ENCODE peak calls at places on chromosomes 11 and 22, in ten cellular contexts. Z is cardiac muscle cell; Q is left ventricle myocardium inferior; A is heart right ventricle; O is fibroblast of lung; J is WERI-Rb-1; P is prostate gland; Y is AG10803; W is fibroblast of villous mesenchyme; S is CD8-positive, alpha-beta T cell. M is an unnamed sample.

GRCh38 chr11:15115686-15116085 is 963 bp downstream of the INSC start:
- DNase-seq in A (no peak), W (no peak), J (no peak), O (no peak), Q (no peak), Y (no peak), Z (no peak), P (no peak), S (no peak), M (no peak)

GRCh38 chr11:33984682-33985389 is 66.7 kb upstream of the CAPRIN1 start:
- DNase-seq in W (no peak), Q (no peak), Z (no peak), Y (no peak), P (no peak), O (peak), A (no peak), S (no peak), J (no peak), M (no peak)

GRCh38 chr22:50399751-50400331 is 56.7 kb downstream of the PPP6R2 start:
- DNase-seq in Q (no peak), O (no peak), S (no peak), Z (peak), J (peak), Y (peak), W (peak), A (peak), P (no peak), M (no peak)

GRCh38 chr11:18368236-18368635 is 26.1 kb upstream of the LDHA start:
- DNase-seq in Q (no peak), S (no peak), P (no peak), Z (peak), J (no peak), Y (peak), O (no peak), A (no peak), W (peak), M (no peak)

GRCh38 chr11:13680501-13681264 is 12.2 kb downstream of the FAR1 start:
- DNase-seq in Q (no peak), W (no peak), J (no peak), O (peak), Z (peak), A (peak), S (no peak), Y (no peak), P (no peak), M (no peak)

GRCh38 chr11:2862950-2863618 is 22.5 kb downstream of the CDKN1C start:
- DNase-seq in O (no peak), Q (peak), Z (no peak), W (no peak), J (no peak), A (no peak), P (no peak), S (no peak), Y (no peak), M (no peak)

GRCh38 chr22:31790240-31790639 is 36.4 kb downstream of the DEPDC5 start:
- DNase-seq in P (no peak), A (no peak), W (no peak), O (no peak), Q (no peak), Y (no peak), S (no peak), Z (no peak), J (no peak), M (no peak)

GRCh38 chr22:44883011-44883421 is 126.8 kb downstream of the PHF21B start:
- DNase-seq in Z (no peak), Y (no peak), P (no peak), Q (no peak), S (no peak), W (no peak), A (no peak), O (no peak), J (no peak), M (no peak)

GRCh38 chr22:30238661-30239420 is 7.7 kb downstream of the LIF start:
- DNase-seq in Y (no peak), J (peak), Z (peak), W (peak), Q (peak), A (peak), O (peak), P (no peak), S (no peak), M (peak)

GRCh38 chr22:44395116-44396005 is 82.6 kb upstream of the SHISAL1 start:
- DNase-seq in A (no peak), Y (no peak), J (peak), O (no peak), Q (peak), S (no peak), P (no peak), Z (no peak), W (no peak), M (no peak)

GRCh38 chr11:123386746-123387510 is 43.1 kb upstream of the GRAMD1B start:
- DNase-seq in O (no peak), J (no peak), A (no peak), S (no peak), P (no peak), Q (no peak), Z (no peak), W (no peak), Y (peak), M (no peak)

GRCh38 chr11:84887055-84887629 is 740.0 kb downstream of the DLG2 start:
- DNase-seq in W (peak), Y (peak), A (no peak), P (no peak), Z (no peak), Q (no peak), S (no peak), O (no peak), J (no peak), M (no peak)

GRCh38 chr11:85394288-85394687 is 232.9 kb downstream of the DLG2 start:
- DNase-seq in P (no peak), A (no peak), O (no peak), J (no peak), Q (no peak), S (no peak), W (no peak), Z (no peak), Y (no peak), M (no peak)

GRCh38 chr11:34331736-34332135 is 26.1 kb downstream of the ABTB2 start:
- DNase-seq in A (no peak), J (no peak), Z (no peak), Y (no peak), S (no peak), O (no peak), W (no peak), P (no peak), Q (no peak), M (no peak)

GRCh38 chr11:104973616-104974015 is 5.2 kb upstream of the CASP4 start:
- DNase-seq in W (no peak), Z (no peak), A (no peak), J (no peak), Q (no peak), O (no peak), Y (no peak), P (no peak), S (no peak), M (no peak)

GRCh38 chr11:101091781-101092180 is 37.8 kb downstream of the PGR start:
- DNase-seq in S (no peak), Q (no peak), W (peak), J (no peak), O (no peak), A (no peak), Z (no peak), Y (no peak), P (peak), M (no peak)

GRCh38 chr11:120306519-120307242 is 18.4 kb upstream of the TLCD5 start:
- DNase-seq in A (no peak), O (peak), Z (peak), P (no peak), W (peak), Y (peak), Q (no peak), S (no peak), J (peak), M (no peak)
- TF ChIP-seq CTCF in A (no peak), O (peak), Z (peak), P (no peak), W (peak), Y (peak), Q (peak), S (no peak), J (peak), M (peak)

GRCh38 chr22:37633082-37633692 is 6.3 kb upstream of the SH3BP1 start:
- DNase-seq in Y (no peak), P (no peak), Q (no peak), J (no peak), Z (peak), S (peak), W (no peak), A (no peak), O (no peak), M (no peak)
- H3K4me3 ChIP-seq in Y (no peak), P (no peak), Q (peak), J (no peak), Z (no peak), S (peak), W (no peak), A (no peak), O (no peak), M (no peak)

GRCh38 chr11:871472-871871 is 28.8 kb downstream of the TSPAN4 start:
- DNase-seq in S (no peak), O (no peak), W (no peak), Z (no peak), P (no peak), A (no peak), J (no peak), Q (no peak), Y (no peak), M (no peak)

GRCh38 chr11:870418-870817 is 27.8 kb downstream of the TSPAN4 start:
- DNase-seq in Q (no peak), P (no peak), J (no peak), W (no peak), Z (no peak), A (no peak), S (no peak), Y (no peak), O (no peak), M (no peak)

GRCh38 chr11:868802-869201 is 26.1 kb downstream of the TSPAN4 start:
- DNase-seq in P (no peak), A (no peak), Q (no peak), Y (no peak), S (no peak), Z (no peak), W (no peak), O (no peak), J (no peak), M (no peak)

GRCh38 chr11:869399-870126 is 26.9 kb downstream of the TSPAN4 start:
- DNase-seq in Z (no peak), J (no peak), W (no peak), A (no peak), S (no peak), O (no peak), Y (no peak), Q (no peak), P (no peak), M (no peak)

GRCh38 chr11:870127-870413 is 27.4 kb downstream of the TSPAN4 start:
- DNase-seq in O (no peak), Q (no peak), W (no peak), J (peak), S (no peak), A (no peak), Z (no peak), Y (no peak), P (no peak), M (no peak)
- TF ChIP-seq CTCF in O (no peak), Q (peak), W (peak), J (peak), S (no peak), A (no peak), Z (peak), Y (peak), P (no peak), M (peak)

GRCh38 chr11:45145421-45146071 is 893 bp upstream of the PRDM11 start:
- DNase-seq in Q (peak), P (no peak), A (peak), S (peak), Z (peak), J (no peak), W (peak), Y (peak), O (peak), M (no peak)
- H3K4me3 ChIP-seq in Q (peak), P (peak), A (peak), S (peak), Z (peak), J (peak), W (peak), Y (peak), O (peak), M (peak)

GRCh38 chr11:26348776-26349175 is 16.8 kb downstream of the ANO3 start:
- DNase-seq in P (no peak), O (peak), J (no peak), Q (no peak), A (no peak), W (peak), S (no peak), Y (no peak), Z (peak), M (no peak)
- TF ChIP-seq CTCF in P (no peak), O (no peak), J (no peak), Q (no peak), A (no peak), W (no peak), S (no peak), Y (no peak), Z (no peak), M (no peak)

GRCh38 chr22:48084749-48085090 is 1322.3 kb downstream of the TBC1D22A start:
- DNase-seq in Y (no peak), W (no peak), S (no peak), A (no peak), Z (no peak), J (no peak), Q (no peak), P (no peak), O (no peak), M (no peak)
- H3K4me3 ChIP-seq in Y (no peak), W (no peak), S (no peak), A (no peak), Z (no peak), J (no peak), Q (no peak), P (no peak), O (no peak), M (no peak)

GRCh38 chr22:37492428-37493344 is 6.5 kb upstream of the MFNG start:
- DNase-seq in O (peak), Z (peak), S (peak), J (peak), A (no peak), P (no peak), Q (no peak), W (peak), Y (peak), M (no peak)
- TF ChIP-seq CTCF in O (peak), Z (peak), S (peak), J (peak), A (no peak), P (no peak), Q (peak), W (peak), Y (peak), M (peak)

GRCh38 chr22:19477321-19478085 is 1.5 kb downstream of the UFD1 start:
- DNase-seq in P (no peak), Y (peak), A (no peak), Q (no peak), J (no peak), Z (peak), W (no peak), O (peak), S (no peak), M (no peak)
- H3K4me3 ChIP-seq in P (peak), Y (peak), A (peak), Q (peak), J (peak), Z (peak), W (peak), O (peak), S (peak), M (peak)

GRCh38 chr22:19663286-19663815 is 51.0 kb upstream of the SEPTIN5 start:
- DNase-seq in A (peak), W (peak), J (peak), Y (peak), P (no peak), O (peak), S (no peak), Z (peak), Q (peak), M (peak)
- TF ChIP-seq CTCF in A (no peak), W (no peak), J (no peak), Y (no peak), P (no peak), O (no peak), S (no peak), Z (no peak), Q (no peak), M (no peak)

GRCh38 chr11:134119094-134119493 is 50.2 kb downstream of the JAM3 start:
- DNase-seq in P (no peak), S (no peak), Z (peak), O (peak), A (no peak), W (peak), Q (no peak), Y (peak), J (no peak), M (no peak)

GRCh38 chr11:134118016-134118415 is 49.1 kb downstream of the JAM3 start:
- DNase-seq in Y (no peak), O (no peak), A (no peak), S (no peak), Q (no peak), W (no peak), J (no peak), P (no peak), Z (no peak), M (no peak)

GRCh38 chr11:134124660-134125451 is 56.0 kb downstream of the JAM3 start:
- DNase-seq in Y (peak), Z (peak), A (peak), P (peak), O (peak), W (peak), S (no peak), Q (peak), J (no peak), M (no peak)

GRCh38 chr11:134120143-134120850 is 51.4 kb downstream of the JAM3 start:
- DNase-seq in A (peak), P (peak), Y (peak), W (peak), S (no peak), Z (peak), O (peak), J (no peak), Q (peak), M (no peak)

DNA sequence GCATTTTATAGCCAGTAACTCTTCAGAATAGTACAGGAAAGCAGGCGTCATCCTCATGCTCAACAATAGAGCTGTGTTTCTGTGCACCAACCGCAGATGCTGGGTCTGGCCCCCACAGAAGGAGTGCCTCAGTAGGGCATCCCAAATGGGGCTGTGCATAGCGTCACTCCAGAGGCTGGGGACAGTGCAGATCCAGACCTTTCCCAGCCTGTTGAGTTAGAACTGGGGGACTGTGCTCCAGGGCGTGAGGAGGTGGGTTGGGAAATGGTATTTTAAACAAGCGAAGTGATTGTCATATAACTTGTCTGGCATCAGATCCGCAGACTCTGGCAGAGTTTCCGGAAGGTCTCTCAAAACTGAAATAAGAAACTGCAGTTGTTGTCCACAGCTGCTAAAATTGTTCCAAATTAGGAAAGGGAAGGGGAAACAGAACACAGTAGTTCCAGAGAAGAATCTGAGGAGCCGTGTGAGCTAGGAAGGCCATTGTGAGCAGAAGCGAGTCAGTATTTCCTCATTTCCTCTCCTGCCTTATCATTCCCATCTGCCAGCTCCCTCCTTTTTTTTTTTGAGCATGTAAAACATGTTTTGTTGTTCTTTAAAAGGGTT is 52.2 kb downstream of the JAM3 start:
- DNase-seq in Y (peak), Z (peak), O (peak), W (peak), P (no peak), S (no peak), Q (peak), J (no peak), A (peak), M (no peak)
- H3K4me3 ChIP-seq in Y (peak), Z (no peak), O (peak), W (peak), P (no peak), S (no peak), Q (peak), J (no peak), A (peak), M (no peak)